ENCODE peak calls at places on chromosomes 2 and 18, in seven cellular contexts. Z, T, J, N, I, L and H are unnamed samples.

GRCh38 chr2:52918551-52918950 is 849.1 kb upstream of the CHAC2 start:
- DNase-seq in I (no peak), T (peak), L (no peak), N (no peak), Z (no peak), J (peak), H (no peak)

GRCh38 chr18:45464619-45465018 is 150.7 kb upstream of the SLC14A2 start:
- DNase-seq in N (no peak), L (no peak), Z (no peak), T (no peak), I (no peak), J (no peak), H (no peak)

GRCh38 chr2:232504438-232504837 is 15.8 kb upstream of the PRSS56 start:
- DNase-seq in T (no peak), L (no peak), J (no peak), N (no peak), I (no peak), Z (no peak), H (no peak)

GRCh38 chr2:130336877-130337734 is 5.6 kb upstream of the IMP4 start:
- DNase-seq in I (peak), Z (peak), T (peak), L (peak), N (peak), J (peak), H (no peak)

GRCh38 chr2:195820373-195820772 is 163.3 kb downstream of the SLC39A10 start:
- DNase-seq in Z (no peak), I (peak), T (no peak), N (no peak), L (no peak), J (peak), H (no peak)

GRCh38 chr2:46847185-46847710 is 68.4 kb downstream of the MCFD2 start:
- DNase-seq in L (peak), T (peak), J (peak), I (peak), N (no peak), Z (no peak), H (no peak)

GRCh38 chr2:46120792-46121565 is 176.2 kb upstream of the EPAS1 start:
- DNase-seq in I (no peak), Z (no peak), T (no peak), N (no peak), J (no peak), L (no peak), H (no peak)

GRCh38 chr18:6368017-6368416 is 46.7 kb downstream of the L3MBTL4 start:
- DNase-seq in J (no peak), T (no peak), N (no peak), L (no peak), I (no peak), Z (no peak), H (no peak)

DNA sequence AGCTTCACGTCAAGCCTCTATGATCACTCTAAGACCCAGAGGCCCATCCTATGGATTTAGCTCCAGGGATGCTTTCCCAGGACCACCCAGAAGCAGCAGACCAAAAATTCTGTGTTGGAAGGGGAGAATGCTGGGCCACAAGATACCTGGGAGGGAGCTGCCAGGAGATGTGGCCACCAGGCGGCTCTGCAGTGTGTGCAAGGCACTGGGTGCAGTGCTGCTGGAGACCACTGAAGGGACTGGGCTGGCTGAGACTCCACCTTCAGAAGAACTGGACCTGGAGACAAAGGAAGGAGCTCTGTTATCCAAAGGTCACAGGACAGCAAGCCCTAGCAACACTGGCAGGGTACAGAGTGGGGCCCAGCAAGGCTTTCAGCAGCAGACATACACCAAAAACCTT is 34.0 kb downstream of the KANSL3 start:
- DNase-seq in I (no peak), Z (no peak), L (no peak), J (no peak), T (no peak), N (no peak), H (no peak)
- TF ChIP-seq CTCF in I (no peak), Z (no peak), L (no peak), J (no peak), T (peak), N (peak), H (no peak)

DNA sequence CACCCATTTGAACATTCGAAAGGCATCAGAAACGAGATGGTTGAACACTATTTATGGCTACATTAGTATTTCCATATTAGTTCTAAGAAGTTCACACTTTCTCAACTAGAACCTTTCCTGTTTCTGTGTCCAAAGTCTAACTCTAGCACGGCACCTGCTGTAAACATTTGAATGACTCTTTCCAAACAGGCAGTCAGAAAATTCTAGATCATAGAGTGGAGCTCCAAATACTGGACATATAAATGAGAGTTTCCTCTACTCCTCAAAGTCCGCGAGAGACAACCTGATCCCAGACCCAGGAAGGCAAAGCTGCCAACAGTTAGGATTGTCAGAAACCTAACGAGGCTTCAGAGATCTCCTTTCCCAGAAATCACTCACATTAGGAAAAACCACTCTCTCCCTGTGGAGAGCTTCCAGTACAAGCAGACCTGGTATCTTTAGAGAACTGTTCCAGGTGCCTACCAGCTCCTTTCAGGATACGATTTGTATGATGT is 10.6 kb downstream of the RND3 start:
- DNase-seq in Z (no peak), J (peak), T (no peak), L (no peak), N (no peak), I (no peak), H (no peak)
- TF ChIP-seq CTCF in Z (no peak), J (no peak), T (no peak), L (no peak), N (no peak), I (no peak), H (no peak)

DNA sequence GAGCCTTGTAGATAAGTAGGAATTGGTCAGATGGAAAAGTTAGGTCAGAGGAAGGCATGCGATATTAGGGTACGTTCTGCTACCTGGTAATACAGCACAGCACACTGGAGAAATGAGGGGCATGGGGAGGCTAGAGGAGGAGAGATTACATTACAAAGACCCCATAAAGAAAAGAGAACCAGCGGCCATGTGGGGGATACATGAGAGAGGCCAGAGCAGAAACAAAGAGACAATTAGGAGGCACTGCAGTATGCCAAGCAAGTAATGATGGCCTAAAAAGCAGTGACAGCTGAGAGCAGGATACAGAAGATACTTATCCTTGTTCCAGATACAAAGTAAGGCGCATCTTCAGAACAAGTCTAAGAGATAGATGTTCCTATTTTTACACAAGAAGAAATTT is 40.0 kb downstream of the TXNL1 start:
- DNase-seq in L (no peak), N (no peak), I (no peak), J (no peak), Z (no peak), T (no peak), H (no peak)
- TF ChIP-seq CTCF in L (no peak), N (no peak), I (no peak), J (no peak), Z (no peak), T (no peak), H (no peak)

GRCh38 chr2:15938803-15939555 is 1.4 kb upstream of the MYCN start:
- DNase-seq in T (no peak), Z (no peak), L (no peak), I (no peak), N (peak), J (no peak), H (no peak)

GRCh38 chr2:15940661-15941482 is 522 bp downstream of the MYCN start:
- DNase-seq in L (no peak), T (no peak), Z (no peak), J (no peak), N (no peak), I (no peak), H (no peak)

GRCh38 chr2:15939556-15939853 is 845 bp upstream of the MYCN start:
- DNase-seq in Z (no peak), N (peak), L (peak), I (peak), T (no peak), J (no peak), H (no peak)

GRCh38 chr2:15941483-15941853 is 1.1 kb downstream of the MYCN start:
- DNase-seq in Z (no peak), N (peak), L (no peak), I (no peak), T (no peak), J (no peak), H (no peak)

DNA sequence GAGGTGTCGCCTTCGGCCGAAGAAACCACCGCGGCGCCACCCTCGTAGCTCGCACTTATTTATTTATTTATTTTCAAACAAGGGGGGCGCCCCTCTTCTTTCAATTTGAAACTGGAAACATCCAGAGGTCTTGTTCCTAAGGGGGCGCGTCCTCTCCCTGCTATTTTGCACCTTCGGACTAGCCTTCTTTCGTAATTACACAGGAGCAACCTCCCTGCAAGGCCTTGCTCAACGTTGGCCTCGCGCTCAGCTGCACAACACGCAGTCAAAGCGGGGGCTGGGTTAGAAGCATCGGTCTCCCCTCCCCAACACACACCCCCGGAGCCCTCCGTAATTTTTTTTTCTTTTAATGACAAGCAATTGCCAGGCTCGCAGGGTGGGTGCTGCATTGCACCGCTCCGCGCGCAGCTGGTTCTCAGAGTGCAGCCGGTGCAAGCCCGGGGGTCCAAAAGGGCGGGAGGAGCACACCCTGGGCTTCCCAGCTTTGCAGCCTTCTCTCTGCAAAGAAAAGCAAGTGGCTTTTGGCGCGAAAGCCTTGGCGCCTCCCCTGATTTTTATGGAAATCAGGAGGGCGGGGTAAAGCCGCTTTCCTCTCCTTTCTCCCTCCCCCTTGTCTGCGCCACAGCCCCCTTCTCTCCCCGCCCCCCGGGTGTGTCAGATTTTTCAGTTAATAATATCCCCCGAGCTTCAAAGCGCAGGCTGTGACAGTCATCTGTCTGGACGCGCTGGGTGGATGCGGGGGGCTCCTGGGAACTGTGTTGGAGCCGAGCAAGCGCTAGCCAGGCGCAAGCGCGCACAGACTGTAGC is at the start of gene MYCN:
- DNase-seq in I (peak), N (peak), Z (peak), L (no peak), J (peak), T (peak), H (no peak)
- TF ChIP-seq CTCF in I (peak), N (peak), Z (peak), L (no peak), J (no peak), T (no peak), H (no peak)

GRCh38 chr2:237162959-237163358 is 77.3 kb downstream of the COPS8 start:
- DNase-seq in L (no peak), J (no peak), Z (no peak), N (no peak), T (no peak), I (no peak), H (no peak)

GRCh38 chr2:237164474-237165047 is 78.9 kb downstream of the COPS8 start:
- DNase-seq in L (no peak), Z (no peak), N (no peak), T (no peak), J (no peak), I (no peak), H (no peak)

GRCh38 chr2:237167934-237168333 is 82.2 kb downstream of the COPS8 start:
- DNase-seq in N (no peak), L (no peak), J (no peak), I (no peak), T (no peak), Z (no peak), H (no peak)

GRCh38 chr2:237167038-237167437 is 81.3 kb downstream of the COPS8 start:
- DNase-seq in I (no peak), L (no peak), T (no peak), J (no peak), N (no peak), Z (no peak), H (no peak)

GRCh38 chr2:237165405-237166276 is 80.0 kb downstream of the COPS8 start:
- DNase-seq in J (peak), I (no peak), T (no peak), N (peak), Z (no peak), L (no peak), H (no peak)
- TF ChIP-seq CTCF in J (peak), I (peak), T (peak), N (peak), Z (no peak), L (peak), H (no peak)

GRCh38 chr2:217943379-217944321 is 59.1 kb downstream of the TNS1 start:
- DNase-seq in N (peak), Z (no peak), T (peak), L (peak), I (no peak), J (peak), H (no peak)
- TF ChIP-seq CTCF in N (peak), Z (no peak), T (peak), L (peak), I (no peak), J (peak), H (no peak)

GRCh38 chr18:12604445-12605007 is 53.4 kb downstream of the SPIRE1 start:
- DNase-seq in J (no peak), T (no peak), N (no peak), I (no peak), L (no peak), Z (no peak), H (no peak)
- TF ChIP-seq CTCF in J (peak), T (peak), N (peak), I (no peak), L (no peak), Z (no peak), H (no peak)

GRCh38 chr2:157901325-157901724 is 25.2 kb upstream of the ACVR1 start:
- DNase-seq in Z (no peak), N (no peak), T (no peak), J (no peak), I (no peak), L (no peak), H (no peak)
- TF ChIP-seq CTCF in Z (peak), N (peak), T (peak), J (peak), I (no peak), L (no peak), H (no peak)

GRCh38 chr2:60742419-60742818 is 13.6 kb upstream of the PAPOLG start:
- DNase-seq in T (no peak), J (no peak), Z (no peak), I (no peak), L (no peak), N (no peak), H (no peak)

GRCh38 chr2:60745330-60745729 is 10.7 kb upstream of the PAPOLG start:
- DNase-seq in J (no peak), Z (no peak), N (no peak), L (no peak), T (no peak), I (no peak), H (no peak)

GRCh38 chr2:60739156-60739555 is 16.9 kb upstream of the PAPOLG start:
- DNase-seq in Z (no peak), T (no peak), N (no peak), I (no peak), J (no peak), L (no peak), H (no peak)

GRCh38 chr2:60738679-60739078 is 17.4 kb upstream of the PAPOLG start:
- DNase-seq in L (no peak), N (no peak), T (no peak), Z (no peak), I (no peak), J (no peak), H (no peak)

DNA sequence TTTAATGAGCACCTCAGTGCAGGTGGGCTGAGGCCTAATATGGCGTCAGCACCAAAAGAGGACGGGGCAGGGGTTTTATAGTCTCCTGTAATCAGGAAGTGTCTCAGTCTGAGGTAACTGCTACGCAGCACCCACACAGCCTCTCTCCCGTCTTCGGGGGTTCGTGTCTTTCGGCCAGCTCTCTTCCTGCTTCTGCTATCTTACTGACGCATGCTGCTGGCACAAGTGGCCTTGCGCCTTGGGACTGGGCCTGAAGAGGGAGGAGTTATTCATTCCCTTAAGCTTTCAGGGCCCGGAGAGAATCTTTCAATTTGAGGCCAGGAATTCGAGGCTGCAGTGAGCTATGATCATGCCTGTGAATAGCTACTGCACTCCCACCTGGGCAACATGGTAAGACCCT is 14.5 kb upstream of the PAPOLG start:
- DNase-seq in I (no peak), L (no peak), T (no peak), Z (no peak), N (peak), J (no peak), H (no peak)
- TF ChIP-seq CTCF in I (no peak), L (no peak), T (no peak), Z (no peak), N (no peak), J (no peak), H (no peak)